ENCODE peak calls at places on chromosomes 4 and X, in seven cellular contexts. B, R, J, Q, Z, E and I are unnamed samples. For H3K9me3 and H3K4me1, the result is how much of the 10 kb centered on the place peaks cover.

GRCh38 chrX:106201502-106202178 is 33.5 kb downstream of the PWWP3B start:
- DNase-seq in B (no peak), R (no peak), J (no peak), Q (no peak), Z (no peak), E (no peak), I (no peak)

GRCh38 chrX:34288782-34289181 is 156.7 kb upstream of the FAM47A start:
- DNase-seq in B (no peak), R (no peak), J (no peak), Q (no peak), Z (no peak), E (no peak), I (no peak)

GRCh38 chr4:187309456-187309855 is 585.8 kb upstream of the FAT1 start:
- DNase-seq in B (no peak), R (no peak), J (no peak), Q (no peak), Z (peak), E (peak), I (peak)

GRCh38 chr4:165610679-165611551 is 232.1 kb downstream of the CPE start:
- DNase-seq in B (no peak), R (no peak), J (no peak), Q (no peak), Z (no peak), E (no peak), I (no peak)

GRCh38 chrX:51860679-51861078 is 32.7 kb upstream of the MAGED1 start:
- DNase-seq in B (no peak), R (no peak), J (no peak), Q (peak), Z (peak), E (peak), I (peak)

GRCh38 chr4:120001850-120002249 is 64.8 kb downstream of the MAD2L1 start:
- DNase-seq in B (no peak), R (no peak), J (no peak), Q (no peak), Z (no peak), E (no peak), I (no peak)

GRCh38 chr4:169015237-169015636 is 5.2 kb upstream of the CBR4 start:
- DNase-seq in B (no peak), R (no peak), J (no peak), Q (no peak), Z (no peak), E (no peak), I (no peak)

GRCh38 chr4:498328-498919 is 532 bp downstream of the ZNF721 start:
- DNase-seq in B (no peak), R (no peak), J (no peak), Q (no peak), Z (peak), E (peak), I (peak)

GRCh38 chrX:124895947-124896346 is 423.7 kb upstream of the TEX13C start:
- DNase-seq in B (no peak), R (no peak), J (no peak), Q (no peak), Z (no peak), E (no peak), I (no peak)

GRCh38 chrX:45743081-45743533 is 542.4 kb upstream of the DIPK2B start:
- DNase-seq in B (no peak), R (no peak), J (no peak), Q (no peak), Z (no peak), E (peak), I (no peak)

GRCh38 chrX:13013353-13014110 is 30.9 kb downstream of the FAM9C start:
- DNase-seq in B (no peak), R (no peak), J (no peak), Q (peak), Z (no peak), E (peak), I (no peak)

GRCh38 chr4:17055788-17056187 is 157.3 kb upstream of the LDB2 start:
- DNase-seq in B (no peak), R (no peak), J (no peak), Q (peak), Z (peak), E (peak), I (peak)

GRCh38 chr4:56311299-56311975 is 75.9 kb downstream of the AASDH start:
- DNase-seq in B (no peak), R (no peak), J (no peak), Q (no peak), Z (no peak), E (no peak), I (no peak)

GRCh38 chrX:46310815-46311497 is 234.3 kb downstream of the ZNF674 start:
- DNase-seq in B (no peak), R (no peak), J (no peak), Q (no peak), Z (no peak), E (no peak), I (no peak)

GRCh38 chrX:20421697-20422096 is 155.0 kb upstream of the RPS6KA3 start:
- DNase-seq in B (no peak), R (no peak), J (no peak), Q (no peak), Z (no peak), E (no peak), I (no peak)

GRCh38 chr4:168881754-168882153 is 128.3 kb downstream of the CBR4 start:
- DNase-seq in B (no peak), R (no peak), J (no peak), Q (no peak), Z (no peak), E (no peak), I (no peak)

GRCh38 chrX:13074297-13075262 is 30.2 kb upstream of the FAM9C start:
- DNase-seq in B (no peak), R (no peak), J (no peak), Q (no peak), Z (no peak), E (no peak), I (no peak)

GRCh38 chrX:71910526-71911022 is at the start of gene NHSL2:
- DNase-seq in B (peak), R (peak), J (no peak), Q (peak), Z (no peak), E (peak), I (peak)

GRCh38 chr4:107835409-107835808 is 10.7 kb downstream of the SGMS2 start:
- DNase-seq in B (no peak), R (no peak), J (no peak), Q (no peak), Z (no peak), E (peak), I (no peak)

GRCh38 chr4:143337600-143338287 is 1.1 kb downstream of the GAB1 start:
- DNase-seq in B (peak), R (peak), J (peak), Q (peak), Z (peak), E (peak), I (peak)

GRCh38 chrX:110992611-110993010 is 103.4 kb upstream of the PAK3 start:
- DNase-seq in B (no peak), R (no peak), J (no peak), Q (peak), Z (no peak), E (peak), I (peak)

GRCh38 chr4:25900310-25900709 is 13.7 kb upstream of the SMIM20 start:
- DNase-seq in B (no peak), R (no peak), J (no peak), Q (no peak), Z (no peak), E (no peak), I (no peak)

GRCh38 chrX:150164971-150165605 is 198.0 kb upstream of the MAMLD1 start:
- DNase-seq in B (no peak), R (no peak), J (no peak), Q (no peak), Z (no peak), E (no peak), I (no peak)

GRCh38 chr4:7852568-7853185 is 87.0 kb downstream of the AFAP1 start:
- DNase-seq in B (no peak), R (no peak), J (no peak), Q (peak), Z (peak), E (no peak), I (no peak)

GRCh38 chr4:88360256-88360655 is 18.4 kb upstream of the HERC6 start:
- DNase-seq in B (no peak), R (no peak), J (no peak), Q (no peak), Z (no peak), E (no peak), I (no peak)

GRCh38 chr4:154511990-154512389 is 20.4 kb upstream of the DCHS2 start:
- DNase-seq in B (no peak), R (no peak), J (no peak), Q (no peak), Z (no peak), E (no peak), I (no peak)

GRCh38 chr4:63275491-63275890 is 1133.8 kb downstream of the TECRL start:
- DNase-seq in B (no peak), R (no peak), J (no peak), Q (no peak), Z (no peak), E (no peak), I (no peak)

GRCh38 chr4:74793757-74794340 is 474 bp downstream of the BTC start:
- DNase-seq in B (peak), R (peak), J (peak), Q (peak), Z (peak), E (peak), I (peak)

GRCh38 chr4:107472265-107472948 is 247.6 kb downstream of the PAPSS1 start:
- DNase-seq in B (no peak), R (no peak), J (no peak), Q (peak), Z (no peak), E (no peak), I (no peak)

GRCh38 chr4:143424276-143424675 is 87.6 kb downstream of the GAB1 start:
- DNase-seq in B (no peak), R (no peak), J (no peak), Q (no peak), Z (no peak), E (peak), I (peak)

GRCh38 chr4:20483416-20483815 is 216.8 kb upstream of the PACRGL start:
- DNase-seq in B (no peak), R (no peak), J (no peak), Q (no peak), Z (no peak), E (no peak), I (peak)
- H3K9me3 ChIP-seq in B (under half), R (under half), J (under half), Q (under half), Z (under half), E (under half), I (under half)

GRCh38 chrX:120140293-120140981 is 18.0 kb upstream of the RHOXF2 start:
- DNase-seq in B (no peak), R (no peak), J (no peak), Q (no peak), Z (no peak), E (no peak), I (no peak)

GRCh38 chrX:120136128-120136527 is 20.4 kb upstream of the RHOXF1 start:
- DNase-seq in B (no peak), R (no peak), J (no peak), Q (no peak), Z (no peak), E (no peak), I (no peak)

DNA sequence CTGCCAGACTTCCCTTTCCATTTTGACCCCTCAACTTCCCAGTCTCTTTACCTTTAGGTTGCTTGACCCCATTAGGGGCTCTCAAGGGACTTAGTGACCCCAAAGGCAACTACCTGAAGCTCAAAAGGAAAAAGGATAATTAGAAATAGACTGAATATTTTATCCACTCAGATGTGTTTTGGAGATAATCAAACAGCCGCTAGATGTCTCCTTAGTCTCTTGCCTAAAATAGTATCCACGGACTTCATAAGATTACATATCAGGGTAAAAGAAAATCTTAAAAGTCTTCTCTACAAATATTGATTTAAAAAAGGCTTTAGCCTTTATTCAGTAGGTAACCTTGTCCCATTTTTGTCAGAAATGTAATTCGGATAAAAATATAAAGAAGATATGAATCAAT is 21.0 kb upstream of the RHOXF2 start:
- DNase-seq in B (no peak), R (no peak), J (no peak), Q (no peak), Z (no peak), E (no peak), I (no peak)
- H3K4me1 ChIP-seq in B (under half), R (under half), J (under half), Q (under half), Z (under half), E (under half), I (under half)

DNA sequence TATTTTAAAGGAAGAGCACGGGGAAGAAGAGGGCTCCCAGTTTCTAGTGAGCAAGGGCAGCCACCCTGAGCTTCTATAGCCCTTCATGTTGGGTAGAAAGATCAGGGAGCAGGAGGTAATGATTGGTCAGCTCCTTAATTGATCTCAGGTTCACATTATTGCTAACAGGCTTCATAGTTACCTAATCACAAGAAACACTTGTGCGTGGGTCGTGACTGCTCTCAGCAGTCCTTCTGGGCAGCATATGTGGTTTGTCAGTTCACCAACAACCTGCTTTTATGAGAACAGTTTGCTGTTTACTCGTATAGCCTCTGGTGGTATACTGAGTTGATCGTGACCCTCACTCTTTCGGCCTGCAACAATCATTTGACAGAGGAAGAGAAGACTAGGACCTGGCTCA is 4.7 kb upstream of the DOK7 start:
- DNase-seq in B (no peak), R (no peak), J (no peak), Q (no peak), Z (no peak), E (no peak), I (no peak)
- H3K9me3 ChIP-seq in B (under half), R (under half), J (under half), Q (under half), Z (under half), E (under half), I (under half)

DNA sequence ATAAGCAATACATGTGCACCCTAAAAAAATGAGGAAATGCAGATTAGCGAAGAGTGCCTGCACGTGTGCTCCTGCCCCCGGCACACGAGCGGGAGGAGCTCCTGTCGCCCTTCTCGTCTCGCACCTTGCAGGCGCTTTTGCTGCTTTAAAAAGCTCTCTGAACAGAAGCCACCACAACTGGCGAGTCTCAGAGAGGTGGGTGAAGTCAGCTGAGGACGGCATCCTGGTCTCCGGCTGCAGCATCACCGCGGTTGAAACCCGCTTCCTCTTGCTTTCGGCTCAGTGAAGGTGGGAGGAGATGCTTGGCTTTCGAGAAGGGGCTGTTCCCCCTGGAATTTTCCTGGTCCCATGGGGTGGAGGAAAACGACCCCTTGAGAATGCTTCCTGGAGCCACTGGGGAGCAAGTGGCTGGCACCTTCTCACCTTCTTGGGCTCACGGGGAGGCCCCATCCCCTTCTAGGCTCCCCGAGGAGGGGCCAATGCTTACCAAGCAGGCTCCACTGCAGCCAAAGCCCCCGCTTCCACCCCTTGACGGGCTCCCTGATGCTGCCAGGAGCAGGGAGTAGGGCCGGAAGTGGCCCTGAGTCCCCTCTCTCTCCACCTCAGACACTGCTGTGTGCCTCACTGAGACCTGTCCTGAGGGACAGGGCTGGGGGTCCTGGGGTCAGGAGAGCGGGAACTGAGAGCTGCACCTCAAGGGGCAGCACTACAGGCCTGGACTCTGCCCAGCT is 29.2 kb upstream of the MXD4 start:
- DNase-seq in B (no peak), R (no peak), J (no peak), Q (no peak), Z (no peak), E (no peak), I (no peak)
- H3K4me1 ChIP-seq in B (under half), R (under half), J (under half), Q (under half), Z (under half), E (under half), I (under half)

GRCh38 chrX:151700581-151700980 is 5.3 kb downstream of the PRRG3 start:
- DNase-seq in B (no peak), R (no peak), J (no peak), Q (no peak), Z (no peak), E (no peak), I (no peak)
- H3K9me3 ChIP-seq in B (under half), R (under half), J (under half), Q (under half), Z (under half), E (under half), I (under half)

DNA sequence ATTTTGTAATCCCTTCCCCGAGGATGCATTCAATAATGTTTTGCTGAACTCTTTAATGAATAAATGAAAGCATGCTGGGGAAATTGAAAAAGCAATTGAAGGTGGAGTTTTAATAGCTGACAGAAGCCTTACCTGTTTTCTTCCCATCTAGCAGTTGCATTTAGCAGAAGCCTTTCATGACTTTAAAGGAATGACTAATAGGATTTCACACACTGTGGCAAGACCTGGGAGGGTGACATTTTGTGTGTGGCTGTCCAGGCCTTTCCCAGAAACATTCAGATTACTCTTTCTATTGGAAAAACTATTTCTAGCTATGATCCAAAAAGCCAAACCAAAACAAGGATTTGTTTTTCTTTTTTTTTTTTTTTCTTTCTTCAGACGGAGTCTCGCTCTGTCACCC is 45.2 kb downstream of the DTHD1 start:
- DNase-seq in B (no peak), R (no peak), J (no peak), Q (no peak), Z (no peak), E (no peak), I (no peak)
- H3K4me1 ChIP-seq in B (under half), R (under half), J (under half), Q (under half), Z (under half), E (under half), I (under half)

GRCh38 chr4:28444886-28445496 is 1584.3 kb downstream of the STIM2 start:
- DNase-seq in B (no peak), R (no peak), J (no peak), Q (peak), Z (no peak), E (no peak), I (no peak)
- H3K9me3 ChIP-seq in B (under half), R (under half), J (under half), Q (under half), Z (under half), E (under half), I (under half)

DNA sequence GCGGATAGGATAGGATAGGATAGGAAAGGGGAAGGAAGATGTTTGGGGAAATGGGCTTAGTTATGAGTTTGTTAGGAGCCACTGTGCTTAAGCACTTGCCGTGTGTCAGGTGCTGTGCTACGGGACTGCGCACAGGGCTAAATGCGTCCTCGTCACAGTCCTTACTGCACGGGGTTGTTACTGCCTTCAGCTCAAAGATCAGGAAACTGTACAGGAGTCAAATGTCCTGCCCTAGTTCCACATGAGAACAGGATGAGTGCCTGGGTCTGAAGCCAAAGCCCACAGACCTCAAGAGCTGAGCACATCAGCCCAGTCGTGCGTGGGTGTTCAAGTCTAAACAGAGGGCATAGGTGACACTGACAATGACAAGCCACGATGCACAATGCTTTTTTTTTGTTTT is 15.0 kb downstream of the ACSL1 start:
- DNase-seq in B (peak), R (no peak), J (no peak), Q (no peak), Z (no peak), E (no peak), I (no peak)
- H3K4me1 ChIP-seq in B (half or more), R (half or more), J (under half), Q (half or more), Z (half or more), E (under half), I (half or more)

GRCh38 chr4:140046573-140046972 is 107.4 kb downstream of the MAML3 start:
- DNase-seq in B (no peak), R (no peak), J (no peak), Q (no peak), Z (no peak), E (no peak), I (no peak)
- H3K9me3 ChIP-seq in B (under half), R (under half), J (under half), Q (under half), Z (under half), E (under half), I (under half)

GRCh38 chr4:151727365-151727764 is 33.4 kb downstream of the GATB start:
- DNase-seq in B (no peak), R (no peak), J (no peak), Q (no peak), Z (no peak), E (no peak), I (no peak)
- H3K4me1 ChIP-seq in B (under half), R (under half), J (under half), Q (under half), Z (under half), E (under half), I (under half)